ENCODE peak calls at places on chromosomes 12 and 14, in five cellular contexts. J is adipocyte; U is H4; Q is right cardiac atrium; D is stimulated activated CD4-positive, alpha-beta T cell treated with anti-CD3 and anti-CD28 coated beads, Interleukin-12 subunit alpha, Interleukin-12 subunit beta, amount 100 ng/mL, for 4 hours. X is an unnamed sample.

GRCh38 chr14:105430042-105430441 is 10.4 kb downstream of the MTA1 start:
- DNase-seq in J (no peak), U (no peak), Q (no peak), D (no peak), X (no peak)

GRCh38 chr12:24499151-24500146 is 449.5 kb downstream of the BCAT1 start:
- DNase-seq in J (peak; percentile 67), U (peak; percentile 37), Q (no peak), D (no peak), X (peak; percentile 60)

GRCh38 chr12:52335598-52336262 is 14.5 kb upstream of the KRT83 start:
- DNase-seq in J (no peak), U (no peak), Q (no peak), D (no peak), X (no peak)

GRCh38 chr12:89280833-89281533 is 71.3 kb downstream of the DUSP6 start:
- DNase-seq in J (no peak), U (no peak), Q (no peak), D (no peak), X (no peak)

GRCh38 chr12:8612629-8613028 is at the start of gene AICDA:
- DNase-seq in J (no peak), U (no peak), Q (no peak), D (no peak), X (no peak)

GRCh38 chr14:94462763-94463572 is 10.4 kb upstream of the SERPINA11 start:
- DNase-seq in J (no peak), U (no peak), Q (no peak), D (no peak), X (no peak)

GRCh38 chr14:99676657-99677056 is 7.4 kb upstream of the CYP46A1 start:
- DNase-seq in J (no peak), U (no peak), Q (no peak), D (no peak), X (no peak)

GRCh38 chr14:53180272-53181221 is 27.4 kb upstream of the DDHD1 start:
- DNase-seq in J (peak; percentile 23), U (peak; percentile 61), Q (no peak), D (peak; percentile 12), X (peak; percentile 14)

GRCh38 chr12:64796205-64796845 is 28.1 kb upstream of the TBC1D30 start:
- DNase-seq in J (peak; percentile 97), U (peak; percentile 90), Q (peak; percentile 36), D (peak; percentile 31), X (peak; percentile 92)

GRCh38 chr14:93295541-93296220 is 37.2 kb downstream of the BTBD7 start:
- DNase-seq in J (no peak), U (no peak), Q (no peak), D (no peak), X (peak; percentile 40)

GRCh38 chr14:102711207-102711606 is 66.0 kb upstream of the TRAF3 start:
- DNase-seq in J (no peak), U (no peak), Q (no peak), D (no peak), X (no peak)

GRCh38 chr12:1844223-1844622 is 23.9 kb downstream of the LRTM2 start:
- DNase-seq in J (no peak), U (no peak), Q (no peak), D (no peak), X (no peak)

GRCh38 chr14:77022219-77022852 is 6.2 kb downstream of the IRF2BPL start:
- DNase-seq in J (no peak), U (no peak), Q (no peak), D (no peak), X (peak; percentile 29)

GRCh38 chr12:3559601-3560294 is 68.7 kb downstream of the PRMT8 start:
- DNase-seq in J (no peak), U (no peak), Q (no peak), D (no peak), X (no peak)

X was measured in astrocyte of the hippocampus.